ENCODE peak calls at places on chromosomes 6 and 20, in five cellular contexts. K is GM23248, R is heart right ventricle, M is SK-N-SH, J is ovary. E is an unnamed sample.

GRCh38 chr6:89313006-89313405 is 2.1 kb downstream of the GABRR2 start:
- DNase-seq in R (peak; percentile 68), J (no peak), M (peak; percentile 47), K (peak; percentile 98), E (no peak)

GRCh38 chr6:132818404-132819359 is 4.3 kb downstream of the RPS12 start:
- DNase-seq in K (peak; percentile 50), R (no peak), J (no peak), M (no peak), E (no peak)

GRCh38 chr20:57071283-57071701 is 195.1 kb downstream of the BMP7 start:
- DNase-seq in J (no peak), K (peak; percentile 46), M (no peak), R (no peak), E (no peak)

GRCh38 chr20:31719644-31720485 is 2.8 kb downstream of the BCL2L1 start:
- DNase-seq in K (no peak), M (no peak), R (no peak), J (no peak), E (no peak)

GRCh38 chr20:57474816-57475215 is 50.1 kb downstream of the CTCFL start:
- DNase-seq in J (no peak), M (no peak), R (no peak), K (no peak), E (no peak)

GRCh38 chr20:36988494-36988966 is 37.0 kb upstream of the SAMHD1 start:
- DNase-seq in K (peak; percentile 28), J (no peak), M (no peak), R (no peak), E (peak; percentile 57)

GRCh38 chr20:25077610-25078169 is 4.3 kb downstream of the VSX1 start:
- DNase-seq in M (peak; percentile 65), J (peak; percentile 47), R (no peak), K (peak; percentile 59), E (no peak)

GRCh38 chr20:25389381-25389857 is 1.2 kb downstream of the ABHD12 start:
- DNase-seq in J (no peak), K (peak; percentile 70), R (no peak), M (peak; percentile 13), E (no peak)

GRCh38 chr6:296151-297122 is 4.2 kb downstream of the DUSP22 start:
- DNase-seq in M (no peak), K (peak; percentile 9), R (peak; percentile 43), J (no peak), E (no peak)

GRCh38 chr6:6058054-6058444 is 51.3 kb upstream of the NRN1 start:
- DNase-seq in K (no peak), J (no peak), R (no peak), M (no peak), E (no peak)

GRCh38 chr6:113697642-113698410 is 159.3 kb upstream of the MARCKS start:
- DNase-seq in J (no peak), K (peak; percentile 92), R (no peak), M (no peak), E (no peak)

GRCh38 chr6:157091832-157092231 is 231.5 kb downstream of the TMEM242 start:
- DNase-seq in K (no peak), J (no peak), R (no peak), M (no peak), E (no peak)

GRCh38 chr6:2834262-2834661 is 7.4 kb downstream of the SERPINB1 start:
- DNase-seq in K (no peak), R (no peak), J (no peak), M (no peak), E (no peak)

GRCh38 chr6:38166411-38167240 is 347.1 kb downstream of the ZFAND3 start:
- DNase-seq in M (no peak), K (no peak), R (no peak), J (no peak), E (no peak)

GRCh38 chr6:38144365-38144764 is 324.8 kb downstream of the ZFAND3 start:
- DNase-seq in R (no peak), K (no peak), M (no peak), J (no peak), E (no peak)

GRCh38 chr20:35329435-35330139 is 37.4 kb upstream of the FAM83C start:
- DNase-seq in R (no peak), M (peak; percentile 34), J (no peak), K (peak; percentile 51), E (no peak)

GRCh38 chr6:24910850-24911712 is 24.7 kb downstream of the RIPOR2 start:
- DNase-seq in R (peak; percentile 54), K (peak; percentile 77), J (peak; percentile 45), M (peak; percentile 81), E (peak; percentile 58)

GRCh38 chr6:72861935-72862432 is 240.1 kb downstream of the KCNQ5 start:
- DNase-seq in K (peak; percentile 88), R (no peak), M (no peak), J (no peak), E (no peak)

GRCh38 chr6:165562421-165563090 is 100.5 kb downstream of the PDE10A start:
- DNase-seq in M (no peak), K (no peak), R (no peak), J (no peak), E (no peak)

GRCh38 chr20:50744143-50744792 is 12.9 kb downstream of the PARD6B start:
- DNase-seq in M (peak; percentile 64), R (peak; percentile 71), K (peak; percentile 91), J (peak; percentile 79), E (no peak)

GRCh38 chr6:168054663-168055560 is 24.1 kb downstream of the FRMD1 start:
- DNase-seq in R (peak; percentile 86), K (no peak), J (no peak), M (no peak), E (no peak)

GRCh38 chr6:74873911-74874310 is 331.9 kb downstream of the COL12A1 start:
- DNase-seq in M (no peak), R (no peak), J (no peak), K (no peak), E (no peak)

GRCh38 chr6:49951926-49952325 is 12.0 kb downstream of the DEFB114 start:
- DNase-seq in K (no peak), J (no peak), R (no peak), M (no peak), E (no peak)

GRCh38 chr6:166830891-166831363 is 125.4 kb downstream of the RNASET2 start:
- DNase-seq in J (no peak), M (no peak), K (no peak), R (no peak), E (no peak)

GRCh38 chr6:139474145-139475108 is 100.0 kb upstream of the CITED2 start:
- DNase-seq in K (peak; percentile 63), J (peak; percentile 40), R (peak; percentile 16), M (no peak), E (no peak)

GRCh38 chr20:39338977-39339376 is 376.8 kb downstream of the DHX35 start:
- DNase-seq in J (no peak), K (peak; percentile 46), R (peak; percentile 32), M (no peak), E (no peak)

GRCh38 chr20:24066075-24066700 is 77.6 kb upstream of the GGTLC1 start:
- DNase-seq in K (no peak), M (no peak), R (no peak), J (no peak), E (peak; percentile 54)

GRCh38 chr6:125346926-125347563 is 45.3 kb upstream of the HDDC2 start:
- DNase-seq in R (no peak), K (no peak), M (no peak), J (no peak), E (no peak)

GRCh38 chr6:127219869-127220268 is 46.8 kb upstream of the RNF146 start:
- DNase-seq in M (no peak), K (no peak), R (peak; percentile 24), J (no peak), E (no peak)

GRCh38 chr6:137824502-137824879 is 42.6 kb upstream of the TNFAIP3 start:
- DNase-seq in K (no peak), R (no peak), J (no peak), M (no peak), E (no peak)
- H3K4me1 ChIP-seq in K (peaks cover 22% of the 10 kb centered on the region), R (no peaks in the 10 kb centered on the region), J (peaks cover 12% of the 10 kb centered on the region), M (no peaks in the 10 kb centered on the region), E (peaks cover 41% of the 10 kb centered on the region)

DNA sequence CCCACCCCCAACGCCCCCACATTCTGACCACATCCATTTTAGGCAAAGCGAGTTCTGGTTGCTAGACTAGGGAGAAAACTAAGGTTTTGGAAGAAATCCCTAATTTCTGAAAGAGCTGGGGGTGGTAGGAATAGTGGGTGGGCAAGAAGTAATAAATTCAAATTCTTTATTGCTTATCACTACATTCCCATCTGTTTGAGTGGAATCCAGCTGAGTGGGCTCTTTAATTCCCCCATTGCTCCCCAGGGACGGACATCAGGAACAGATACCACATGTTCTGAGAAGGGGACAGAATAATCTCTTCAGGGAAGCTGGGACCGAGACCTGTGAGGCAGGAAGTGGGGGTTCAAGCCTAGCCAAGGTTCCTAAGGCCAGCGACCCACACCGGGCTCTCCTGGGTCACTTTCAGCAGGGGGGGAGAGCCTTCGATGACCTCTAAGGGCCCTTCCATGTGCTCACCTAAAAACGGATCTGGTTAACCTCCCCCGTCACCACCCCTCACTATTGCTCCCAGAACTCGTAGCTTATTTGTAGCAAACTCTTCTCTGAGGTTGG is 42.3 kb upstream of the MRPS10 start:
- DNase-seq in J (no peak), M (no peak), R (no peak), K (no peak), E (no peak)
- H3K27ac ChIP-seq in J (no peak overlapping the region), M (no peak overlapping the region), R (no peak overlapping the region), K (no peak overlapping the region), E (no peak overlapping the region)

DNA sequence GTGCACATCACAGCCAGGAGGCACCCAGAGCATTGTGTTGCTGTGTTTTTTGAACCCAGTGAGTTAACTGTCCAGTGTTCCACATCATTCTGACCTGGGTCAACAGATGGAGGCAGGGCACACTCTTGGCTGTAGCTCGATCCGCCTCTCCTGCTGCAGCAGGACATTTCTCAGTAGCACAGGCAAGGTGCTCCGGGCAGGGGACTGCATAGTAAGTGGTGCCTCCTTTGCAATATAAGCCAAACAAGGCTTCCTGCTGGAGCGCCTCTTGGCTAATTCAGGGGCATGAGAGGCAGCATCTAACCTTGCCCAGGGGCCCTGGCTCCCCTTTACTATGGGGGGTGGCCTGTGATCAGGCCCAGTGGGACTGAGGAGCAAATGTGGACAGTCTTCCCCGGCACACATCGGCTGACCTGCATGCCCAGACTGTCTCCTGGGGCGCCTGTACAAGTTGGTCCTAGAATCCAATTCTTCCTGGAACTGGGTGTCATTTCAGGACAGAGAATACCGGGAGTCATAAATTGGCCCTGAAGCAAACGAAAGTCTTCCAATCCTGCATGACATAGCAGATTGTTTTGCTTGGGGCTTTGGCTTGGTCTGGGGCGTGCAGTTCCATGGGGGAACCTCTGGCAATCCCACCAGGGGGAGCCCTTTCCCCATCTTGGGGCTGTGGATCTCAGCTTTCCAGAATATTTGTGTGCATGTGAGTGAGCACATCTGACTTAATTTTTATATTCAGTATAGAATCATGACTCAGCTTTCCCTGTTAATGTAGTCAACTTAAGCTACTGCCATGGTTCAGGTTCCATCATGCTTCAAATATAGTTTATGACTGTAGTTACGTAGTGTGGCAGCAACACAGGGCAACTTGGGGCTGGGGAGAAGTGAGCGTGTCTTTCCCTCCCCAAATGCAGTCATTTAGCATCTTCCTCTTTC is 56.0 kb upstream of the DDR1 start:
- DNase-seq in R (peak; percentile 92), J (peak; percentile 94), M (peak; percentile 80), K (peak; percentile 93), E (peak; percentile 66)
- H3K4me3 ChIP-seq in R (no peak overlapping the region), J (no peak overlapping the region), M (no peak overlapping the region), K (no peak overlapping the region), E (peak overlapping the region; percentile 80)

GRCh38 chr6:37136821-37137200 is 33.1 kb upstream of the PIM1 start:
- DNase-seq in K (no peak), M (no peak), J (no peak), R (no peak), E (no peak)

GRCh38 chr6:37137881-37138568 is 31.9 kb upstream of the PIM1 start:
- DNase-seq in J (no peak), M (no peak), K (peak; percentile 44), R (no peak), E (no peak)

GRCh38 chr6:37137201-37137880 is 32.6 kb upstream of the PIM1 start:
- DNase-seq in R (no peak), M (peak; percentile 58), J (peak; percentile 59), K (peak; percentile 97), E (no peak)

GRCh38 chr6:37134622-37135191 is 35.2 kb upstream of the PIM1 start:
- DNase-seq in J (no peak), R (no peak), K (peak; percentile 98), M (no peak), E (no peak)

GRCh38 chr6:37135835-37136694 is 33.9 kb upstream of the PIM1 start:
- DNase-seq in R (no peak), K (peak; percentile 46), J (peak; percentile 60), M (no peak), E (no peak)
- H3K4me1 ChIP-seq in R (peaks cover 5% of the 10 kb centered on the region), K (peaks cover 54% of the 10 kb centered on the region), J (peaks cover 2% of the 10 kb centered on the region), M (peaks cover 24% of the 10 kb centered on the region), E (peaks cover 19% of the 10 kb centered on the region)

E was measured in naive thymus-derived CD4-positive, alpha-beta T cell.